ENCODE peak calls at places on chromosomes 12 and 14, in five cellular contexts. T is NCI-H2081, L is HTR-8/SVneo, F is A549, E is mesendoderm. D is an unnamed sample.

GRCh38 chr12:130747867-130748740 is 32.0 kb upstream of the RIMBP2 start:
- DNase-seq in E (peak), L (peak), T (peak), F (peak), D (peak)

GRCh38 chr12:7008864-7009263 is 9.4 kb downstream of the LPCAT3 start:
- DNase-seq in L (no peak), F (no peak), T (no peak), E (no peak), D (no peak)

GRCh38 chr14:37078131-37078530 is 94.3 kb downstream of the SLC25A21 start:
- DNase-seq in L (no peak), F (no peak), T (no peak), E (no peak), D (no peak)

GRCh38 chr12:100520048-100520769 is 46.5 kb downstream of the NR1H4 start:
- DNase-seq in F (no peak), L (no peak), T (no peak), E (no peak), D (no peak)

GRCh38 chr14:68759017-68759569 is 33.8 kb downstream of the ZFP36L1 start:
- DNase-seq in T (no peak), F (no peak), L (no peak), E (no peak), D (no peak)

GRCh38 chr14:23620177-23620702 is 15.9 kb upstream of the DHRS2 start:
- DNase-seq in F (no peak), E (no peak), L (no peak), T (no peak), D (no peak)

GRCh38 chr12:92602476-92602875 is 100.3 kb upstream of the PLEKHG7 start:
- DNase-seq in T (no peak), F (peak), L (peak), E (no peak), D (no peak)

GRCh38 chr14:96204151-96205058 is at the start of gene BDKRB2:
- DNase-seq in T (peak), E (peak), F (peak), L (peak), D (peak)

GRCh38 chr12:48903982-48904411 is 21.3 kb downstream of the FKBP11 start:
- DNase-seq in F (peak), T (peak), L (peak), E (peak), D (no peak)

GRCh38 chr14:69708586-69709169 is 58.3 kb upstream of the SRSF5 start:
- DNase-seq in E (peak), L (no peak), F (peak), T (peak), D (peak)

GRCh38 chr14:101152855-101153254 is 249.3 kb upstream of the RTL1 start:
- DNase-seq in E (no peak), L (no peak), F (no peak), T (no peak), D (no peak)

GRCh38 chr14:37051680-37052079 is 120.7 kb downstream of the SLC25A21 start:
- DNase-seq in F (no peak), T (no peak), E (no peak), L (no peak), D (no peak)

GRCh38 chr14:84323963-84324362 is 1206.0 kb upstream of the FLRT2 start:
- DNase-seq in L (no peak), E (no peak), F (no peak), T (no peak), D (no peak)

GRCh38 chr14:26206640-26207039 is 391.2 kb downstream of the NOVA1 start:
- DNase-seq in F (no peak), E (no peak), L (no peak), T (peak), D (no peak)

GRCh38 chr14:95413289-95414215 is 93.8 kb upstream of the CLMN start:
- DNase-seq in L (peak), E (peak), T (no peak), F (no peak), D (no peak)

GRCh38 chr14:101442451-101442850 is 118.8 kb upstream of the DIO3 start:
- DNase-seq in L (no peak), F (no peak), E (no peak), T (no peak), D (no peak)

GRCh38 chr12:51428256-51428655 is 3.6 kb downstream of the SLC4A8 start:
- DNase-seq in F (no peak), T (no peak), E (no peak), L (no peak), D (no peak)

GRCh38 chr12:118981285-118982201 is at the start of gene SRRM4:
- DNase-seq in L (no peak), E (peak), T (peak), F (no peak), D (peak)

GRCh38 chr12:102950107-102950949 is 7.1 kb upstream of the ASCL1 start:
- DNase-seq in T (peak), L (no peak), F (peak), E (peak), D (peak)

GRCh38 chr14:93219103-93219726 is 12.2 kb downstream of the UBR7 start:
- DNase-seq in T (peak), F (peak), E (peak), L (no peak), D (peak)

GRCh38 chr14:23829736-23830474 is 123.7 kb upstream of the DHRS4 start:
- DNase-seq in L (peak), E (peak), T (no peak), F (peak), D (no peak)

GRCh38 chr12:56160894-56161667 is 2.9 kb downstream of the MYL6 start:
- DNase-seq in T (no peak), L (no peak), F (no peak), E (peak), D (no peak)

GRCh38 chr12:108468149-108468968 is 46.7 kb upstream of the FICD start:
- DNase-seq in F (no peak), T (no peak), E (peak), L (peak), D (no peak)